ENCODE peak calls at places on chromosomes 5 and 9, in seven cellular contexts. G is K562, W is pancreas, Q is heart right ventricle, D is tibial artery, A is ovary, O is colonic mucosa. R is an unnamed sample. For H3K9me3 and H3K4me1, the result is how much of the 10 kb centered on the place peaks cover.

GRCh38 chr5:10760976-10761841 is at the start of gene DAP:
- DNase-seq in G (peak), W (peak), Q (peak), D (peak), A (peak), O (peak), R (peak)

GRCh38 chr5:94618029-94618492 is 343 bp downstream of the KIAA0825 start:
- DNase-seq in G (peak), W (peak), Q (peak), D (peak), A (peak), O (peak), R (peak)

GRCh38 chr5:150778517-150779396 is at the start of gene SMIM3:
- DNase-seq in G (peak), W (peak), Q (peak), D (peak), A (peak), O (peak), R (no peak)

GRCh38 chr5:31442253-31442820 is 89.6 kb downstream of the DROSHA start:
- DNase-seq in G (no peak), W (no peak), Q (no peak), D (no peak), A (no peak), O (no peak), R (no peak)

GRCh38 chr5:57494104-57495098 is 11.8 kb upstream of the ACTBL2 start:
- DNase-seq in G (peak), W (peak), Q (peak), D (peak), A (peak), O (peak), R (no peak)

GRCh38 chr9:69178583-69179011 is 4.5 kb downstream of the TJP2 start:
- DNase-seq in G (no peak), W (no peak), Q (no peak), D (no peak), A (no peak), O (no peak), R (no peak)

GRCh38 chr5:154168395-154168794 is 22.1 kb upstream of the GALNT10 start:
- DNase-seq in G (no peak), W (no peak), Q (no peak), D (no peak), A (no peak), O (no peak), R (no peak)

GRCh38 chr5:73322453-73323076 is 126.0 kb downstream of the FOXD1 start:
- DNase-seq in G (no peak), W (no peak), Q (no peak), D (no peak), A (no peak), O (no peak), R (no peak)

GRCh38 chr9:2159521-2160417 is 144.6 kb downstream of the SMARCA2 start:
- DNase-seq in G (no peak), W (no peak), Q (no peak), D (no peak), A (no peak), O (no peak), R (no peak)

GRCh38 chr5:176693477-176693851 is 46.2 kb downstream of the TSPAN17 start:
- DNase-seq in G (no peak), W (no peak), Q (no peak), D (no peak), A (no peak), O (peak), R (no peak)

GRCh38 chr5:143445726-143446125 is 42.2 kb upstream of the NR3C1 start:
- DNase-seq in G (no peak), W (no peak), Q (no peak), D (no peak), A (no peak), O (no peak), R (no peak)

GRCh38 chr9:87580941-87581438 is 83.3 kb downstream of the DAPK1 start:
- DNase-seq in G (no peak), W (no peak), Q (no peak), D (no peak), A (no peak), O (no peak), R (no peak)

GRCh38 chr9:132946216-132946615 is 1.8 kb upstream of the TSC1 start:
- DNase-seq in G (no peak), W (no peak), Q (no peak), D (no peak), A (no peak), O (no peak), R (no peak)

GRCh38 chr9:137734181-137734580 is 115.4 kb downstream of the EHMT1 start:
- DNase-seq in G (no peak), W (no peak), Q (no peak), D (no peak), A (no peak), O (no peak), R (no peak)

GRCh38 chr9:137731216-137731946 is 112.6 kb downstream of the EHMT1 start:
- DNase-seq in G (no peak), W (no peak), Q (no peak), D (no peak), A (no peak), O (no peak), R (no peak)

GRCh38 chr9:137733429-137733828 is 114.6 kb downstream of the EHMT1 start:
- DNase-seq in G (no peak), W (no peak), Q (no peak), D (no peak), A (no peak), O (no peak), R (no peak)

GRCh38 chr9:137728444-137729311 is 109.9 kb downstream of the EHMT1 start:
- DNase-seq in G (no peak), W (no peak), Q (no peak), D (no peak), A (no peak), O (no peak), R (no peak)

DNA sequence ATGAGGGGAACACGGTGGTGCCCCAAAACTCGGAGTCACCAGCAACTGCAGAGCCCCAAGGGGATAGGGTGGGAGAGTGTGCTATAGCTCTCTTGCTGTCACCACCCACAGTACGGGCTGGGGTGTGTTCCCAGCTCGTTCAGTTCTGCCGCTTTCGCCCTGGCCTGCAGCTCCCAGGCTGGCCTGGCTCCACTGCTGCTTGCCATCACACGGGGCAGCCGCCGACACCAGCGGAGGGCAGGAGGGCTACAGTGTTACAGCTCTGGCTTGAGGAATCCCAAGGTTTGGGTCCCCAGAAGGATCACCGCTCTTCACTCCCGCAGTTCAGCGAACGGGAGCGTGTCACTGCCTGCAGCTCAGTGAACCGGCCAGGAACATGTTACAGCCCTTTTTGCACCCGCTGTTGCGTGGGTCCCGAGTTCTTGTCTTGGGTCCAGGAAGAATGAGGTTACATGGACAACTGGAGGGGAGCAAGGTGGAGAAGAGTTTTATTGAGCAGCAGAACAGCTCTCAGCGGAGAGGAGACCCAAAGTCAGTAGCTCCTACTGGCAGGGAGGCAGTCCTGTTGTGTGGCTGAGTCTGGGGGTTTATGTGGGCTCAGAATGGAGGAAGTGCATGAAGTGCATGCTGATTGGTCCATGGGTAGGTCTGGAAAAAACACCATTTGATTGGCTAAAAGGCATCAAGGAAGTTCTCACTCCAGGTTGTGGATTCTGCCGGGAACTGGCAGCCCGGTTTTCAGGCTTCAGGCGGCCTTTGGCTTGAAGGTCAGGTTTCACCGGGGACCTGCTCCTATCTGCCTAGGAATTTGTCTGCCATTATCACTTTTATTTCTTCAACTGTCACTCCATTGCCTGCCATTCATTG is 113.4 kb downstream of the EHMT1 start:
- DNase-seq in G (no peak), W (no peak), Q (no peak), D (no peak), A (no peak), O (no peak), R (no peak)
- H3K9me3 ChIP-seq in G (under half), W (under half), Q (under half), D (under half), A (under half), O (under half), R (under half)

DNA sequence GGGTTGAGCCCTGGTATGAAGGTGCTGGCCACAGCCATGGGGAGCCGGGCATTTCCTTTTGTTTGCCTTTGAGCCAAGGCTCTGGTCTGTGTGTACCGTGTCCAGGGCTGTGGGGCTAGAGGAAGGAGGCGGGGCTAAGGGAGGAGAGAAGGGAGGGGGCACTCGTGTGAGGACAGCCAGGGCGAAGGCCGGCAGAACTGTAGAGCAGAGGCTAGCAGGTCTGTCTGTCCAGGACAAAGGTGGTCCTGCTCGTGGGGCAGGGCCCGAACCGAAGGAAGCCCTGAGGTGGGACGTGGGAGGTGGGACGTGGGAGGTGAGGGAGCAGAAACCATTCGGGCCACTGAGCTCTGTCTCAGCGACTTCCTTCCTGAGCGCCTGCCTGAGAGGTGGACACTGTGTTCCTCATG is 41.3 kb upstream of the TESK1 start:
- DNase-seq in G (peak), W (no peak), Q (peak), D (peak), A (peak), O (no peak), R (no peak)
- H3K27ac ChIP-seq in G (no peak), W (no peak), Q (peak), D (peak), A (peak), O (no peak), R (no peak)

GRCh38 chr5:134209477-134210240 is 16.2 kb downstream of the PPP2CA start:
- DNase-seq in G (no peak), W (no peak), Q (peak), D (no peak), A (no peak), O (no peak), R (no peak)
- H3K4me1 ChIP-seq in G (under half), W (under half), Q (half or more), D (under half), A (under half), O (under half), R (under half)

GRCh38 chr5:115835481-115835880 is 5.9 kb downstream of the ATG12 start:
- DNase-seq in G (no peak), W (no peak), Q (no peak), D (no peak), A (no peak), O (no peak), R (no peak)

GRCh38 chr5:115825948-115826347 is 9.5 kb upstream of the CDO1 start:
- DNase-seq in G (no peak), W (no peak), Q (no peak), D (no peak), A (no peak), O (no peak), R (no peak)

GRCh38 chr5:115829913-115830312 is 11.5 kb downstream of the ATG12 start:
- DNase-seq in G (no peak), W (no peak), Q (no peak), D (no peak), A (no peak), O (no peak), R (no peak)

GRCh38 chr5:115831163-115831768 is 10.1 kb downstream of the ATG12 start:
- DNase-seq in G (peak), W (no peak), Q (peak), D (no peak), A (no peak), O (no peak), R (no peak)
- H3K9me3 ChIP-seq in G (under half), W (under half), Q (under half), D (under half), A (under half), O (under half), R (under half)

GRCh38 chr9:97487107-97487506 is 14.4 kb upstream of the TMOD1 start:
- DNase-seq in G (no peak), W (no peak), Q (no peak), D (no peak), A (no peak), O (no peak), R (no peak)

GRCh38 chr9:97487880-97488279 is 13.6 kb upstream of the TMOD1 start:
- DNase-seq in G (no peak), W (no peak), Q (no peak), D (no peak), A (no peak), O (no peak), R (no peak)

DNA sequence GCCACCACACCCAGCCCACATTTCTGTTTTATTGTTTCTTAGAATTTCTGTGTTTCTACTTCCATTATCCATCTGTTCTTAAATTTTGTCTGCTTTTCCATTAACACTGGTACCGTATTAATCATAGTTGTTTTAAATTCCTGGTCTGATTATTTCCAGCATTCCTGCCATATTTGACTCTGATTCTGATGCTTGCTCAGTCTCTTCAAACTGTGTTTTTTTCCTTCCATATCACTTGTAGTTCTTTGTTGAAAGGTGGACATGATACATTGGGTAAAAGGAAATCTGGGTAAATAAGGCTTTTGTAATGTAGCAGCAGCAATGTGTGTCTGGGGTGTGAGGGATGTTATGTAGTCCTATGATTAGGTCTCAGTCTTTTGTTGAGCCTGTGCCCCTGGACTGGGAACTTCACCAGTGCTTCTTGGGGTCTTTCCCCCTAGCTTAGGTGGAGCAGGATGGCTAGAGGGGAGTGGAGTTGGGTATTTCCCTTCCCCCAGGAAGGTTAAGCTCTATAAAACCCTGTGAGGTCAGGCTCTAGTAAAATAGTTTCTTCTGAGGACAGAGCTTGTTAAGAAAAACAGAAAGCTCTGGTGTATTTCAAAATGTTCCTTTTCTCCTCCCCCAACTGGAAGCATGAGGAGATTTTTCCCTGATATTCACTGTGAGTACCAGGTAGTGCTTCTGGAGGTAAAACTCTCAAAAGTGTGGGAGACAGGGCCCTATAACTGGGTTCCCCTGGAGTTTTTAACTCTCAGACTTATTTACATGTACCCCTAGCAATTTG is 10.1 kb upstream of the TMOD1 start:
- DNase-seq in G (no peak), W (no peak), Q (no peak), D (no peak), A (no peak), O (no peak), R (no peak)
- H3K27ac ChIP-seq in G (no peak), W (no peak), Q (no peak), D (no peak), A (peak), O (no peak), R (no peak)

GRCh38 chr9:20603524-20604268 is 18.6 kb downstream of the MLLT3 start:
- DNase-seq in G (no peak), W (no peak), Q (no peak), D (no peak), A (no peak), O (no peak), R (no peak)
- H3K4me1 ChIP-seq in G (under half), W (under half), Q (half or more), D (under half), A (under half), O (under half), R (under half)

GRCh38 chr9:112443200-112443599 is 43.4 kb upstream of the KIAA1958 start:
- DNase-seq in G (no peak), W (no peak), Q (no peak), D (no peak), A (no peak), O (no peak), R (no peak)
- H3K9me3 ChIP-seq in G (under half), W (under half), Q (under half), D (under half), A (under half), O (under half), R (under half)

GRCh38 chr5:1484416-1485319 is 39.1 kb downstream of the LPCAT1 start:
- DNase-seq in G (no peak), W (no peak), Q (no peak), D (no peak), A (no peak), O (no peak), R (no peak)
- H3K27ac ChIP-seq in G (no peak), W (no peak), Q (no peak), D (no peak), A (no peak), O (no peak), R (no peak)